ENCODE peak calls at places on chromosomes 7 and 10, in four cellular contexts. One of them, this sample, is unnamed.

GRCh38 chr10:92834981-92835380 is 13.3 kb upstream of the EXOC6 start:
- DNase-seq in left ventricle myocardium superior: no peak
- DNase-seq in endodermal cell: no peak
- DNase-seq in Calu3: no peak
- DNase-seq in this sample: no peak

GRCh38 chr10:49837096-49837495 is 75.0 kb upstream of the OGDHL start:
- DNase-seq in Calu3: peak
- DNase-seq in left ventricle myocardium superior: no peak
- DNase-seq in endodermal cell: no peak
- DNase-seq in this sample: peak

GRCh38 chr10:43225787-43226153 is 41.1 kb downstream of the RASGEF1A start:
- DNase-seq in endodermal cell: no peak
- DNase-seq in Calu3: no peak
- DNase-seq in left ventricle myocardium superior: peak
- DNase-seq in this sample: no peak

GRCh38 chr10:43679509-43679908 is 30.8 kb upstream of the ZNF32 start:
- DNase-seq in left ventricle myocardium superior: peak
- DNase-seq in endodermal cell: no peak
- DNase-seq in Calu3: no peak
- DNase-seq in this sample: no peak

GRCh38 chr7:23938937-23939552 is 229.0 kb downstream of the STK31 start:
- DNase-seq in left ventricle myocardium superior: no peak
- DNase-seq in Calu3: peak
- DNase-seq in endodermal cell: peak
- DNase-seq in this sample: peak

GRCh38 chr7:128831178-128831993 is 1.2 kb downstream of the FLNC start:
- DNase-seq in left ventricle myocardium superior: peak
- DNase-seq in Calu3: no peak
- DNase-seq in endodermal cell: peak
- DNase-seq in this sample: no peak

GRCh38 chr7:133783276-133783675 is 343.9 kb upstream of the LRGUK start:
- DNase-seq in left ventricle myocardium superior: no peak
- DNase-seq in Calu3: no peak
- DNase-seq in endodermal cell: no peak
- DNase-seq in this sample: no peak

GRCh38 chr10:70124918-70125317 is 7.7 kb downstream of the AIFM2 start:
- DNase-seq in left ventricle myocardium superior: no peak
- DNase-seq in Calu3: no peak
- DNase-seq in endodermal cell: no peak
- DNase-seq in this sample: no peak

GRCh38 chr7:3138992-3139391 is 95.3 kb upstream of the CARD11 start:
- DNase-seq in left ventricle myocardium superior: no peak
- DNase-seq in Calu3: no peak
- DNase-seq in endodermal cell: no peak
- DNase-seq in this sample: no peak